ENCODE peak calls at places on chromosomes 12 and 14, in five cellular contexts. L is prostate gland, A is testis, H is esophagus squamous epithelium, S is HCT116. X is an unnamed sample.

GRCh38 chr14:104651876-104652260 is 37.5 kb upstream of the INF2 start:
- DNase-seq in L (no peak), A (no peak), H (no peak), S (no peak), X (no peak)

GRCh38 chr14:43418314-43418713 is 1088.8 kb downstream of the FSCB start:
- DNase-seq in L (no peak), A (no peak), H (no peak), S (no peak), X (no peak)

GRCh38 chr14:86897224-86897623 is 1095.8 kb downstream of the GALC start:
- DNase-seq in L (no peak), A (no peak), H (no peak), S (no peak), X (no peak)

GRCh38 chr14:92675421-92675820 is 73.0 kb downstream of the LGMN start:
- DNase-seq in L (no peak), A (no peak), H (no peak), S (no peak), X (no peak)

GRCh38 chr14:102280376-102280962 is 24.5 kb downstream of the MOK start:
- DNase-seq in L (no peak), A (no peak), H (no peak), S (no peak), X (no peak)

GRCh38 chr12:11787921-11788849 is 138.7 kb downstream of the ETV6 start:
- DNase-seq in L (no peak), A (no peak), H (no peak), S (no peak), X (no peak)

GRCh38 chr12:29818925-29819324 is 35.2 kb upstream of the TMTC1 start:
- DNase-seq in L (no peak), A (no peak), H (no peak), S (no peak), X (no peak)

GRCh38 chr12:122886851-122887816 is 8.8 kb downstream of the VPS37B start:
- DNase-seq in L (no peak), A (no peak), H (no peak), S (peak; percentile 81), X (peak; percentile 46)

GRCh38 chr14:89267163-89267562 is 149.9 kb downstream of the FOXN3 start:
- DNase-seq in L (no peak), A (no peak), H (no peak), S (no peak), X (no peak)

GRCh38 chr14:29810657-29811056 is 117.0 kb downstream of the PRKD1 start:
- DNase-seq in L (no peak), A (no peak), H (no peak), S (no peak), X (peak; percentile 38)

GRCh38 chr14:85471156-85471555 is 58.8 kb upstream of the FLRT2 start:
- DNase-seq in L (no peak), A (no peak), H (no peak), S (no peak), X (no peak)

GRCh38 chr14:59126714-59127436 is 61.6 kb upstream of the DAAM1 start:
- DNase-seq in L (peak; percentile 33), A (peak; percentile 37), H (no peak), S (peak; percentile 61), X (no peak)

GRCh38 chr12:70557583-70558263 is 79.5 kb downstream of the PTPRB start:
- DNase-seq in L (no peak), A (peak; percentile 73), H (no peak), S (no peak), X (no peak)

GRCh38 chr12:4435537-4435936 is 10.1 kb downstream of the FGF6 start:
- DNase-seq in L (no peak), A (no peak), H (no peak), S (no peak), X (no peak)

GRCh38 chr12:66331016-66331415 is 28.7 kb downstream of the HELB start:
- DNase-seq in L (no peak), A (no peak), H (no peak), S (no peak), X (no peak)

GRCh38 chr14:100476012-100476822 is 111.0 kb downstream of the BEGAIN start:
- DNase-seq in L (no peak), A (no peak), H (no peak), S (peak; percentile 94), X (peak; percentile 42)

GRCh38 chr12:24759155-24759554 is 189.7 kb downstream of the BCAT1 start:
- DNase-seq in L (no peak), A (no peak), H (no peak), S (no peak), X (no peak)

GRCh38 chr12:76790564-76791552 is 26.9 kb downstream of the ZDHHC17 start:
- DNase-seq in L (no peak), A (no peak), H (no peak), S (peak; percentile 6), X (no peak)

GRCh38 chr12:104057771-104058197 is 6.5 kb upstream of the HCFC2 start:
- DNase-seq in L (no peak), A (no peak), H (no peak), S (no peak), X (no peak)

GRCh38 chr14:23284654-23285529 is 1.0 kb downstream of the HOMEZ start:
- DNase-seq in L (peak; percentile 19), A (peak; percentile 37), H (no peak), S (no peak), X (no peak)
- TF ChIP-seq POLR2A in L (peak; percentile 21), A (no peak), H (no peak), S (no peak), X (no peak)

GRCh38 chr12:26271889-26272492 is 76.6 kb downstream of the SSPN start:
- DNase-seq in L (peak; percentile 69), A (peak; percentile 92), H (no peak), S (no peak), X (peak; percentile 81)

GRCh38 chr12:26275313-26276257 is 80.2 kb downstream of the SSPN start:
- DNase-seq in L (no peak), A (no peak), H (no peak), S (no peak), X (no peak)

GRCh38 chr12:26276709-26277108 is 81.3 kb downstream of the SSPN start:
- DNase-seq in L (no peak), A (no peak), H (no peak), S (no peak), X (no peak)

GRCh38 chr12:26273811-26274210 is 78.4 kb downstream of the SSPN start:
- DNase-seq in L (no peak), A (peak; percentile 48), H (no peak), S (no peak), X (no peak)

DNA sequence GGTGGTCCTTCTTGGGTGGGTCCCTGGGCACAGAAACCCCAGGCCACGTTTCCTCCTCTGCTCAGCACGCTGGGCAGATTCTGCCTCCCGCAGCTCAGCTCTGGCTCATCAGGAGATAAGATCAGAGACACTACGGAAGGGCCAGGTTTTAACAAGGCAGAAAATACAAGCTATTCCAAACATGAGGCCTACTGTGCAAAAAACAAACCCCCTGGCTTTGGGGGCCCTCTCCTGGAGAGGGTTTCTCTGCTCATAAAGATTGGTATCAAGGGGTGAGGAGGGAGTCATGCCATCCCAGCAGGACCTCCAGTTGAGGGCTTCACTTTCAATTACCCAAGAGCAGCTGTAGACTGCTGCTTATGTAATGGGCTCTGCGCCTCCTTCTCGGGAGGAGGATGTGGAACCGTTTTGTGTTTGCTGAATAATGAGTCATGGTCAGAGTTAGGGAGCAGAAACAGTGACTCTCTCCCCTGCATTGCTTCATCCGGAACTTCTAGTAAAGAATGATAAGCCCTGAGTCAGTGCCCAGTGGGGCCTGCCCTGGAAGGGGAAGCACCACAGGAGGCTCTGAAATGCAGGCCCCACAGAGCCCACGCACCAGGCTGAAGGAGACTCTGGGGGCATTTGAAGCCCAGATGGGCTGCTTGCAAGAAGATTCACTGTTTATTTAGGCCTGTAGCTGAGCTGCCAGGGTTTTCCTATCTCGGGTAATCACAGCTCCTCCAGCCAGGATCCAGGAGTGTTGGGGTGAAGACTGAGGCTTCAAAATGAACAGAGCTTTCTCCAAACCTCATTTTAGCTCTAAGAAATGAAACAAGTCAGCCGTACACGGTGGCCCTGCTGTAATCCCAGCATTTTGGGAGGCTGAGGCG is 79.3 kb downstream of the SSPN start:
- DNase-seq in L (peak; percentile 85), A (peak; percentile 86), H (peak; percentile 49), S (peak; percentile 71), X (peak; percentile 85)
- TF ChIP-seq POLR2A in L (no peak), A (no peak), H (peak; percentile 46), S (no peak), X (no peak)

GRCh38 chr12:6468283-6468575 is 2.2 kb downstream of the VAMP1 start:
- DNase-seq in L (no peak), A (no peak), H (no peak), S (no peak), X (no peak)

GRCh38 chr12:6465467-6466183 is 4.9 kb downstream of the VAMP1 start:
- DNase-seq in L (peak; percentile 63), A (peak; percentile 72), H (no peak), S (peak; percentile 54), X (peak; percentile 53)

GRCh38 chr12:6463858-6464257 is 6.6 kb downstream of the VAMP1 start:
- DNase-seq in L (no peak), A (no peak), H (no peak), S (no peak), X (no peak)

GRCh38 chr12:6464531-6464930 is 5.9 kb downstream of the VAMP1 start:
- DNase-seq in L (no peak), A (no peak), H (no peak), S (no peak), X (no peak)

DNA sequence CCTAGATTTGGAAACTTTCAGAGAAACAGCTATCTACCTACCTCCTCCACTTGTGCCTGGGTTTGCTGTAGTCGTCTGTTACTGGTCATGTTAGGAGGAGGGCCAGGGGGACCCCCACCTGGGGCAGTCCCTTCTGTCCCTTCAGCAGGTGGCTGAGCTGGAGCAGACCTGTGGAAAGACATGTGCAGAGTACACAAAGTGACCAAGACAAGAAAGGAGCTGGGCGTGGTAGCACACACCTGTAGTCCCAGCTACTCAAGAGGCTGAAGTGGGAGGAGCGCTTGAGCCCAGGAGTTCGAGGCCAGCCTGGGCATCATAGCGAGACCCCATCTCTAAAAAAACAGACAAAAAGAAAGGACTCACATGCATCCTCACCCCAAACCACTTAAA is 4.3 kb downstream of the VAMP1 start:
- DNase-seq in L (no peak), A (no peak), H (no peak), S (no peak), X (no peak)
- TF ChIP-seq POLR2A in L (no peak), A (no peak), H (no peak), S (no peak), X (no peak)

GRCh38 chr12:97524812-97525211 is 62.2 kb downstream of the RMST start:
- DNase-seq in L (no peak), A (no peak), H (no peak), S (no peak), X (no peak)
- TF ChIP-seq POLR2A in L (no peak), A (no peak), H (no peak), S (no peak), X (no peak)

GRCh38 chr14:57390037-57390805 is at the start of gene NAA30:
- DNase-seq in L (peak; percentile 90), A (peak; percentile 96), H (peak; percentile 70), S (peak; percentile 87), X (peak; percentile 91)
- TF ChIP-seq POLR2A in L (peak; percentile 65), A (no peak), H (peak; percentile 79), S (peak; percentile 47), X (no peak)

GRCh38 chr12:56629459-56630179 is 507 bp downstream of the BAZ2A start:
- DNase-seq in L (no peak), A (peak; percentile 32), H (no peak), S (no peak), X (no peak)
- TF ChIP-seq POLR2A in L (no peak), A (no peak), H (no peak), S (no peak), X (no peak)

GRCh38 chr12:102329883-102330282 is 132.2 kb upstream of the PMCH start:
- DNase-seq in L (no peak), A (no peak), H (no peak), S (no peak), X (no peak)
- TF ChIP-seq POLR2A in L (no peak), A (no peak), H (no peak), S (no peak), X (no peak)

X was measured in stomach.